ENCODE peak calls at places on chromosomes 12 and 14, in four cellular contexts. One of them, this sample, is unnamed. For H3K4me1 and H3K79me2, the result is how much of the 10 kb centered on the place peaks cover.

GRCh38 chr12:126163984-126164383 is 1098.7 kb downstream of the AACS start:
- DNase-seq in astrocyte: no peak
- DNase-seq in SK-N-SH: no peak
- DNase-seq in PC-3: no peak
- DNase-seq in this sample: no peak

GRCh38 chr14:92459479-92460421 is 53.8 kb upstream of the RIN3 start:
- DNase-seq in astrocyte: no peak
- DNase-seq in SK-N-SH: no peak
- DNase-seq in PC-3: no peak
- DNase-seq in this sample: no peak

GRCh38 chr12:21819678-21820077 is 45.2 kb upstream of the KCNJ8 start:
- DNase-seq in PC-3: no peak
- DNase-seq in SK-N-SH: no peak
- DNase-seq in astrocyte: no peak
- DNase-seq in this sample: no peak

GRCh38 chr14:68147331-68147730 is 327.8 kb downstream of the RAD51B start:
- DNase-seq in astrocyte: no peak
- DNase-seq in PC-3: peak
- DNase-seq in SK-N-SH: no peak
- DNase-seq in this sample: peak

GRCh38 chr12:43289412-43289811 is 262.6 kb downstream of the ADAMTS20 start:
- DNase-seq in astrocyte: peak
- DNase-seq in SK-N-SH: no peak
- DNase-seq in PC-3: no peak
- DNase-seq in this sample: no peak

GRCh38 chr12:54047160-54047963 is 6.3 kb upstream of the HOXC4 start:
- DNase-seq in PC-3: no peak
- DNase-seq in astrocyte: no peak
- DNase-seq in SK-N-SH: no peak
- DNase-seq in this sample: no peak

GRCh38 chr14:58922211-58922940 is 266.1 kb upstream of the DAAM1 start:
- DNase-seq in SK-N-SH: no peak
- DNase-seq in PC-3: no peak
- DNase-seq in astrocyte: no peak
- DNase-seq in this sample: no peak

GRCh38 chr12:93032748-93033147 is 103.7 kb upstream of the EEA1 start:
- DNase-seq in SK-N-SH: no peak
- DNase-seq in astrocyte: peak
- DNase-seq in PC-3: no peak
- DNase-seq in this sample: peak

GRCh38 chr12:116263844-116264243 is 13.6 kb downstream of the MED13L start:
- DNase-seq in PC-3: no peak
- DNase-seq in SK-N-SH: no peak
- DNase-seq in astrocyte: no peak
- DNase-seq in this sample: no peak

GRCh38 chr14:63039800-63040380 is 5.4 kb downstream of the KCNH5 start:
- DNase-seq in SK-N-SH: peak
- DNase-seq in astrocyte: peak
- DNase-seq in PC-3: peak
- DNase-seq in this sample: peak

GRCh38 chr14:23544511-23545447 is 6.8 kb downstream of the ZFHX2 start:
- DNase-seq in SK-N-SH: no peak
- DNase-seq in astrocyte: no peak
- DNase-seq in PC-3: no peak
- DNase-seq in this sample: no peak

GRCh38 chr14:86943391-86944365 is 1049.3 kb downstream of the GALC start:
- DNase-seq in PC-3: no peak
- DNase-seq in SK-N-SH: no peak
- DNase-seq in astrocyte: no peak
- DNase-seq in this sample: no peak

GRCh38 chr14:50060871-50061663 is 55.3 kb downstream of the VCPKMT start:
- DNase-seq in PC-3: peak
- DNase-seq in SK-N-SH: peak
- DNase-seq in astrocyte: peak
- DNase-seq in this sample: peak

GRCh38 chr12:30725739-30726138 is 29.0 kb downstream of the CAPRIN2 start:
- DNase-seq in astrocyte: peak
- DNase-seq in PC-3: peak
- DNase-seq in SK-N-SH: no peak
- DNase-seq in this sample: peak

GRCh38 chr14:29925736-29926135 is 1.9 kb downstream of the PRKD1 start:
- DNase-seq in SK-N-SH: no peak
- DNase-seq in astrocyte: peak
- DNase-seq in PC-3: no peak
- DNase-seq in this sample: no peak

GRCh38 chr12:52759695-52760094 is 17.4 kb downstream of the KRT76 start:
- DNase-seq in SK-N-SH: no peak
- DNase-seq in astrocyte: no peak
- DNase-seq in PC-3: no peak
- DNase-seq in this sample: no peak

GRCh38 chr14:54697806-54698205 is 130.9 kb downstream of the SAMD4A start:
- DNase-seq in SK-N-SH: no peak
- DNase-seq in PC-3: peak
- DNase-seq in astrocyte: no peak
- DNase-seq in this sample: peak

GRCh38 chr12:20681334-20681733 is 13.8 kb upstream of the SLCO1C1 start:
- DNase-seq in SK-N-SH: no peak
- DNase-seq in astrocyte: no peak
- DNase-seq in PC-3: no peak
- DNase-seq in this sample: no peak

GRCh38 chr12:3604750-3605638 is 114.0 kb downstream of the PRMT8 start:
- DNase-seq in PC-3: peak
- DNase-seq in SK-N-SH: peak
- DNase-seq in astrocyte: no peak
- DNase-seq in this sample: peak

GRCh38 chr14:68718033-68718725 is 74.7 kb downstream of the ZFP36L1 start:
- DNase-seq in astrocyte: no peak
- DNase-seq in PC-3: peak
- DNase-seq in SK-N-SH: no peak
- DNase-seq in this sample: no peak

GRCh38 chr14:78933948-78934524 is 763.9 kb downstream of the NRXN3 start:
- DNase-seq in SK-N-SH: peak
- DNase-seq in PC-3: peak
- DNase-seq in astrocyte: peak
- DNase-seq in this sample: peak

GRCh38 chr14:26276757-26277156 is 321.1 kb downstream of the NOVA1 start:
- DNase-seq in SK-N-SH: no peak
- DNase-seq in astrocyte: no peak
- DNase-seq in PC-3: peak
- DNase-seq in this sample: no peak

GRCh38 chr12:3437986-3438385 is 53.0 kb upstream of the PRMT8 start:
- DNase-seq in astrocyte: no peak
- DNase-seq in PC-3: no peak
- DNase-seq in SK-N-SH: no peak
- DNase-seq in this sample: no peak

GRCh38 chr12:68162374-68162773 is 2.8 kb upstream of the IFNG start:
- DNase-seq in PC-3: peak
- DNase-seq in SK-N-SH: no peak
- DNase-seq in astrocyte: no peak
- DNase-seq in this sample: peak

GRCh38 chr12:31118831-31119530 is 45.3 kb downstream of the DDX11 start:
- DNase-seq in SK-N-SH: peak
- DNase-seq in astrocyte: no peak
- DNase-seq in PC-3: no peak
- DNase-seq in this sample: no peak

GRCh38 chr12:105285378-105285777 is 45.1 kb upstream of the C12orf75 start:
- DNase-seq in PC-3: no peak
- DNase-seq in SK-N-SH: no peak
- DNase-seq in astrocyte: no peak
- DNase-seq in this sample: no peak

GRCh38 chr14:69354383-69355154 is 43.5 kb downstream of the ERH start:
- DNase-seq in astrocyte: no peak
- DNase-seq in PC-3: no peak
- DNase-seq in SK-N-SH: no peak
- DNase-seq in this sample: peak

GRCh38 chr12:71312767-71313375 is 126.7 kb upstream of the LGR5 start:
- DNase-seq in PC-3: peak
- DNase-seq in astrocyte: peak
- DNase-seq in SK-N-SH: no peak
- DNase-seq in this sample: peak

GRCh38 chr14:72800296-72800695 is 93.6 kb downstream of the DPF3 start:
- DNase-seq in astrocyte: no peak
- DNase-seq in SK-N-SH: no peak
- DNase-seq in PC-3: no peak
- DNase-seq in this sample: no peak

GRCh38 chr14:93974299-93974698 is 2.1 kb downstream of the ASB2 start:
- DNase-seq in PC-3: no peak
- DNase-seq in SK-N-SH: no peak
- DNase-seq in astrocyte: no peak
- DNase-seq in this sample: no peak

GRCh38 chr14:101225116-101225728 is 321.7 kb upstream of the RTL1 start:
- DNase-seq in PC-3: no peak
- DNase-seq in SK-N-SH: no peak
- DNase-seq in astrocyte: no peak
- DNase-seq in this sample: no peak

GRCh38 chr14:57549765-57550420 is 56.2 kb upstream of the CCDC198 start:
- DNase-seq in astrocyte: no peak
- DNase-seq in SK-N-SH: no peak
- DNase-seq in PC-3: no peak
- DNase-seq in this sample: no peak

GRCh38 chr14:71933026-71933587 is 878 bp downstream of the RGS6 start:
- DNase-seq in SK-N-SH: no peak
- DNase-seq in PC-3: no peak
- DNase-seq in astrocyte: no peak
- DNase-seq in this sample: peak

GRCh38 chr14:68596701-68597100 is 196.2 kb downstream of the ZFP36L1 start:
- DNase-seq in astrocyte: no peak
- DNase-seq in SK-N-SH: no peak
- DNase-seq in PC-3: no peak
- DNase-seq in this sample: no peak

GRCh38 chr14:71089974-71090373 is 182.7 kb downstream of the PCNX1 start:
- DNase-seq in astrocyte: peak
- DNase-seq in SK-N-SH: no peak
- DNase-seq in PC-3: no peak
- DNase-seq in this sample: no peak

GRCh38 chr12:101042211-101042610 is 167.8 kb downstream of the SLC5A8 start:
- DNase-seq in PC-3: no peak
- DNase-seq in SK-N-SH: no peak
- DNase-seq in astrocyte: no peak
- DNase-seq in this sample: no peak

GRCh38 chr12:27841392-27841882 is 61.4 kb upstream of the MANSC4 start:
- DNase-seq in astrocyte: peak
- DNase-seq in SK-N-SH: no peak
- DNase-seq in PC-3: peak
- DNase-seq in this sample: peak

GRCh38 chr12:109737111-109737510 is 23.5 kb downstream of the FAM222A start:
- DNase-seq in PC-3: no peak
- DNase-seq in SK-N-SH: no peak
- DNase-seq in astrocyte: no peak
- DNase-seq in this sample: no peak

GRCh38 chr12:47449797-47450196 is 256.0 kb downstream of the RPAP3 start:
- DNase-seq in PC-3: no peak
- DNase-seq in SK-N-SH: no peak
- DNase-seq in astrocyte: no peak
- DNase-seq in this sample: no peak
- H3K4me1 ChIP-seq in PC-3: under half
- H3K4me1 ChIP-seq in SK-N-SH: under half
- H3K4me1 ChIP-seq in astrocyte: under half
- H3K4me1 ChIP-seq in this sample: under half

GRCh38 chr12:6955462-6956331 is 4.5 kb downstream of the PTPN6 start:
- DNase-seq in astrocyte: no peak
- DNase-seq in SK-N-SH: peak
- DNase-seq in PC-3: no peak
- DNase-seq in this sample: no peak

GRCh38 chr12:6956332-6956727 is 5.2 kb downstream of the PTPN6 start:
- DNase-seq in astrocyte: no peak
- DNase-seq in SK-N-SH: peak
- DNase-seq in PC-3: no peak
- DNase-seq in this sample: no peak

GRCh38 chr12:6957741-6958608 is 6.8 kb downstream of the PTPN6 start:
- DNase-seq in astrocyte: no peak
- DNase-seq in PC-3: no peak
- DNase-seq in SK-N-SH: no peak
- DNase-seq in this sample: no peak

GRCh38 chr12:6958609-6959375 is 7.6 kb downstream of the PTPN6 start:
- DNase-seq in PC-3: no peak
- DNase-seq in SK-N-SH: peak
- DNase-seq in astrocyte: no peak
- DNase-seq in this sample: no peak

GRCh38 chr12:6957151-6957701 is 6.1 kb downstream of the PTPN6 start:
- DNase-seq in SK-N-SH: peak
- DNase-seq in PC-3: no peak
- DNase-seq in astrocyte: no peak
- DNase-seq in this sample: no peak
- H3K79me2 ChIP-seq in SK-N-SH: under half
- H3K79me2 ChIP-seq in PC-3: under half
- H3K79me2 ChIP-seq in astrocyte: under half
- H3K79me2 ChIP-seq in this sample: under half

GRCh38 chr14:51883232-51883631 is 22.8 kb downstream of the GNG2 start:
- DNase-seq in PC-3: no peak
- DNase-seq in SK-N-SH: no peak
- DNase-seq in astrocyte: no peak
- DNase-seq in this sample: no peak
- H3K4me1 ChIP-seq in PC-3: under half
- H3K4me1 ChIP-seq in SK-N-SH: under half
- H3K4me1 ChIP-seq in astrocyte: under half
- H3K4me1 ChIP-seq in this sample: under half

GRCh38 chr14:103709814-103710213 is 5.4 kb downstream of the XRCC3 start:
- DNase-seq in astrocyte: no peak
- DNase-seq in SK-N-SH: no peak
- DNase-seq in PC-3: no peak
- DNase-seq in this sample: no peak

GRCh38 chr14:103708750-103709187 is 6.5 kb downstream of the XRCC3 start:
- DNase-seq in SK-N-SH: no peak
- DNase-seq in PC-3: no peak
- DNase-seq in astrocyte: no peak
- DNase-seq in this sample: no peak

GRCh38 chr14:103711516-103712431 is 3.5 kb downstream of the XRCC3 start:
- DNase-seq in PC-3: peak
- DNase-seq in SK-N-SH: no peak
- DNase-seq in astrocyte: no peak
- DNase-seq in this sample: peak

GRCh38 chr14:103712633-103713247 is 2.5 kb downstream of the XRCC3 start:
- DNase-seq in PC-3: no peak
- DNase-seq in astrocyte: no peak
- DNase-seq in SK-N-SH: no peak
- DNase-seq in this sample: no peak

DNA sequence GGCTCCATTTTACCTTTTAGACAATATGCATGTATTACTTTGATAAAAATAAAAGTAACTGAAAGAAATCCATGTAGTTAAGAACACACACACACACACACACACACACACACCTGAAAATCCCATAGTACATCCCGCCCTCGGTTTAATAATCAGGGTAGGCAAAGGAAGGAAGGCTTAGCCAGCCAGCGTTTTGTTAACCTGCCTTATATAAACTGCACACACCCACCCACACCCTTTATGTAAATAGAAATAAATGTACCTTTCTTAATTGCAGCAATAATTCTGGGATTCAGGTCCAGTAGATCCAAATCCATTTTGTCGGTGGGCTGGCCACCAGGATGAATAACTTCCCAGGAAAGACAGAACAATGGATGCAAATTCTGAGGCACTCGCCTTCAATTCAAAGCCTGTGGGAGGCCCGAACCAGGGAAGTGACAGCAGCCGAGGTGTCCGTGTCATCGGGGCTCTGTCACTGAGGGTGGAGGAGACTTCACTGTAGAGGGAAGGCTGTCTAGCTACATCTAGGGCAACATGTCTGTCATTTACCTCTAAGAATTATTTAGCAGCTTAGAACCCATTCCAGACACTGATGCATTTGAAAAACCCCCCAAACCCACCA is 4.4 kb downstream of the XRCC3 start:
- DNase-seq in astrocyte: no peak
- DNase-seq in SK-N-SH: no peak
- DNase-seq in PC-3: peak
- DNase-seq in this sample: no peak
- H3K79me2 ChIP-seq in astrocyte: under half
- H3K79me2 ChIP-seq in SK-N-SH: under half
- H3K79me2 ChIP-seq in PC-3: under half
- H3K79me2 ChIP-seq in this sample: half or more

This sample was measured in mammary epithelial cell.